ENCODE peak calls at places on chromosomes 11 and 22, in six cellular contexts. Q is AG10803, R is neural crest cell, L is RWPE1, K is foreskin fibroblast, N is A549. X is an unnamed sample.

GRCh38 chr11:72710278-72710677 is 36.1 kb upstream of the PDE2A start:
- DNase-seq in Q (no peak), R (no peak), L (no peak), K (no peak), N (no peak), X (no peak)

GRCh38 chr11:78331711-78332110 is 85.9 kb downstream of the GAB2 start:
- DNase-seq in Q (no peak), R (peak), L (no peak), K (no peak), N (no peak), X (no peak)

GRCh38 chr11:96704847-96705246 is 315.0 kb downstream of the JRKL start:
- DNase-seq in Q (no peak), R (no peak), L (no peak), K (no peak), N (no peak), X (no peak)

GRCh38 chr11:114015117-114015516 is 40.2 kb downstream of the HTR3A start:
- DNase-seq in Q (no peak), R (no peak), L (no peak), K (no peak), N (no peak), X (no peak)

GRCh38 chr11:2793781-2794418 is 91.7 kb downstream of the CDKN1C start:
- DNase-seq in Q (no peak), R (no peak), L (no peak), K (no peak), N (no peak), X (no peak)

GRCh38 chr11:72953631-72954030 is 139.4 kb downstream of the ATG16L2 start:
- DNase-seq in Q (no peak), R (no peak), L (no peak), K (no peak), N (no peak), X (no peak)

GRCh38 chr11:133919330-133920108 is 37.2 kb downstream of the IGSF9B start:
- DNase-seq in Q (no peak), R (no peak), L (no peak), K (no peak), N (no peak), X (no peak)

GRCh38 chr11:46106530-46107407 is 14.5 kb downstream of the PHF21A start:
- DNase-seq in Q (peak), R (no peak), L (no peak), K (peak), N (no peak), X (no peak)

GRCh38 chr22:38570841-38571364 is 920 bp upstream of the DMC1 start:
- DNase-seq in Q (peak), R (peak), L (peak), K (peak), N (peak), X (no peak)

GRCh38 chr22:20453222-20453621 is 15.6 kb upstream of the SCARF2 start:
- DNase-seq in Q (no peak), R (no peak), L (no peak), K (no peak), N (no peak), X (no peak)

GRCh38 chr11:1433977-1434640 is 44.4 kb downstream of the BRSK2 start:
- DNase-seq in Q (no peak), R (no peak), L (no peak), K (no peak), N (no peak), X (no peak)

GRCh38 chr11:1437500-1437899 is 47.8 kb downstream of the BRSK2 start:
- DNase-seq in Q (peak), R (no peak), L (peak), K (no peak), N (peak), X (no peak)

GRCh38 chr11:1436468-1437030 is 46.8 kb downstream of the BRSK2 start:
- DNase-seq in Q (no peak), R (no peak), L (no peak), K (no peak), N (no peak), X (no peak)

GRCh38 chr11:1434941-1435340 is 45.2 kb downstream of the BRSK2 start:
- DNase-seq in Q (no peak), R (no peak), L (no peak), K (no peak), N (no peak), X (no peak)

DNA sequence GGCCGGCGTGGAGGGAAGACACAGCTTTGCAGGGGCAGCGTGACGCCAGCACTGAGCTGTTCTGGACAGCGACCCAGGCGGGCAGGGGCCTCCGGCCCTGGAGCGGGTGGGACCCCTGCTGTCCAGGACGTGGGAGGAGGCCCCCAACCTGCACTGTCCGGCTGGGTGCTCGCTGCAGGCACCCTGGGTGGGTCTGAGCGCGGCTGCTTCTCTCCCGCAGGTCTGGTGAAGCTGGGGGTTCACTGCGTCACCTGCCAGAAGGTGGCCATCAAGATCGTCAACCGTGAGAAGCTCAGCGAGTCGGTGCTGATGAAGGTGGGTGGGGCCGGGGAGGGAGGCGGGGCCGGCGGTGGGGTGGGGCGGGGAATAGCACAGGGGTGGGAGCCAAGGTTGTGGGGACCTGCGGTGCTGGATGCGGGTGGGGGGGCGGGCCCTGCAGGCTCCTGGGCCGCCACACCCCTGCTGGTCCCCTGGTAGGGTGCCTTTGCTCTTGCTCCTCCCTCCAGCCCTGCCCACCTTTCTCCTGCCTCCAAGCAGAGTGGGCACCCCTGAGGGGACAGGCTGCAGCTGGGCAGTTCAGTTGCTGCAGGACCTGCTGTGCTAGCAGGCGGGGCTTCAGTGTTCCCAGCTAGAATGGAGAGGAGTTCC is 46.2 kb downstream of the BRSK2 start:
- DNase-seq in Q (no peak), R (no peak), L (peak), K (no peak), N (peak), X (no peak)
- TF ChIP-seq CTCF in Q (no peak), R (no peak), L (no peak), K (no peak), N (no peak), X (no peak)

GRCh38 chr11:48054994-48055291 is 74.6 kb downstream of the PTPRJ start:
- DNase-seq in Q (no peak), R (no peak), L (no peak), K (no peak), N (no peak), X (no peak)
- TF ChIP-seq CTCF in Q (no peak), R (no peak), L (no peak), K (no peak), N (no peak), X (no peak)

GRCh38 chr22:21643533-21644357 is 1.6 kb downstream of the SDF2L1 start:
- DNase-seq in Q (no peak), R (no peak), L (no peak), K (no peak), N (no peak), X (no peak)
- TF ChIP-seq CTCF in Q (no peak), R (no peak), L (no peak), K (no peak), N (no peak), X (no peak)

GRCh38 chr11:57667715-57668466 is at the start of gene ZDHHC5:
- DNase-seq in Q (peak), R (peak), L (peak), K (peak), N (peak), X (peak)
- TF ChIP-seq CTCF in Q (peak), R (peak), L (peak), K (peak), N (no peak), X (no peak)

DNA sequence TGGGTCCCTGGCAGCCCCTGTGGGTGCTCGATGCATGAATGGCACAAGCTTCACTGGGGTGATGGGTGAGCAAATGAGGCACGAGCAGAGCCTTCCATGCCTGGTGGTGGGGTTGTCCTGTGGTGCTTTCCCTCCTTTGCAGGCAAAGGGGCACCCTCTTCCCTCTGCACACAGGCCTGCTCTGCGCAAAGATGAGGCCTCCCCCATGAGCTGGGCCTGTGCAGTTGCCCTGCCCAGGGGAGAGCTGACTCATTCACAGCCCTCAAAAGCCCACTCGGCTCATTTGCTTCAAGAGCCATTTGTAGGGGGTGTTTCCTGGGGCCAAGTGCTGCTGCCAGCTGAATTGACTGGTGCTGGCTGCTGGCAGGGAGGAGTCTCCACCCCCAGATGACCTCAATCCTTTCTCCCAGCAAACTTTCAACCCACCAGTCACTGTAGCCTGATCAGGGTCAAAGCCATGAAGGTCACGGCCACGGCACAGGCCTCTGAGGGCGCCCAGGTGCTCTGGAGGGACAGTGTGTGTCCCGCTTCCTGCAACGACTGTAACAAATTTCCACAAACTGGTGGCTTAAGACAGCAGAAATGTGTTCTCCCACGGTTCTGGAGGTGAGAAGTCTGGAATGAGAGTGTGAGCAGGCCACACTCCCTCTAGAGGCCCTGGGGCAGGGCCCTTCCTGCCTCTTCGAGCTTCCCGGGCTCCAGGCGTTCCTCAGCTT is 48.8 kb upstream of the ANO1 start:
- DNase-seq in Q (no peak), R (no peak), L (no peak), K (no peak), N (no peak), X (no peak)
- TF ChIP-seq CTCF in Q (no peak), R (no peak), L (no peak), K (no peak), N (no peak), X (no peak)

X was measured in kidney epithelial cell.